ENCODE peak calls at places on chromosomes 11 and 22, in nine cellular contexts. N is heart right ventricle, M is pancreas, Z is GM23338, X is A549, W is left ventricle myocardium inferior, R is HL-60, H is fibroblast of mammary gland, T is kidney. D is an unnamed sample.

GRCh38 chr11:123272565-123272964 is 77.5 kb upstream of the CLMP start:
- DNase-seq in N (no peak), M (no peak), Z (no peak), X (no peak), W (no peak), R (no peak), H (no peak), T (no peak), D (peak; percentile 92)

GRCh38 chr22:27220349-27220748 is 563.0 kb downstream of the MIAT start:
- DNase-seq in N (no peak), M (no peak), Z (no peak), X (no peak), W (no peak), R (no peak), H (peak; percentile 84), T (no peak), D (peak; percentile 75)

GRCh38 chr11:8760896-8761295 is 78.3 kb downstream of the RPL27A start:
- DNase-seq in N (no peak), M (no peak), Z (no peak), X (no peak), W (no peak), R (no peak), H (no peak), T (no peak), D (no peak)

GRCh38 chr11:129041611-129042018 is 98.9 kb upstream of the TP53AIP1 start:
- DNase-seq in N (no peak), M (no peak), Z (no peak), X (no peak), W (no peak), R (no peak), H (peak; percentile 53), T (no peak), D (no peak)

GRCh38 chr11:114147389-114148382 is 88.2 kb downstream of the ZBTB16 start:
- DNase-seq in N (no peak), M (no peak), Z (no peak), X (no peak), W (no peak), R (no peak), H (peak; percentile 61), T (no peak), D (no peak)

GRCh38 chr11:8086001-8086479 is 5.0 kb downstream of the TUB start:
- DNase-seq in N (peak; percentile 29), M (no peak), Z (peak; percentile 30), X (no peak), W (no peak), R (no peak), H (peak; percentile 23), T (no peak), D (no peak)

GRCh38 chr22:50544746-50545253 is 899 bp upstream of the KLHDC7B start:
- DNase-seq in N (no peak), M (no peak), Z (no peak), X (no peak), W (no peak), R (no peak), H (no peak), T (peak; percentile 87), D (peak; percentile 93)

GRCh38 chr11:17406082-17406817 is 17.8 kb upstream of the KCNJ11 start:
- DNase-seq in N (no peak), M (no peak), Z (no peak), X (no peak), W (no peak), R (no peak), H (no peak), T (peak; percentile 12), D (no peak)

GRCh38 chr22:50548913-50549790 is 3.5 kb downstream of the KLHDC7B start:
- DNase-seq in N (no peak), M (no peak), Z (no peak), X (no peak), W (no peak), R (no peak), H (no peak), T (no peak), D (no peak)

GRCh38 chr11:126981635-126982034 is 18.9 kb downstream of the KIRREL3 start:
- DNase-seq in N (no peak), M (no peak), Z (no peak), X (no peak), W (no peak), R (no peak), H (no peak), T (no peak), D (no peak)

GRCh38 chr11:122696662-122697061 is 41.1 kb downstream of the UBASH3B start:
- DNase-seq in N (no peak), M (no peak), Z (no peak), X (no peak), W (no peak), R (no peak), H (no peak), T (no peak), D (no peak)

GRCh38 chr11:27720277-27720830 is 20.1 kb upstream of the BDNF start:
- DNase-seq in N (peak; percentile 40), M (peak; percentile 38), Z (peak; percentile 96), X (peak; percentile 67), W (no peak), R (no peak), H (peak; percentile 54), T (no peak), D (peak; percentile 75)

DNA sequence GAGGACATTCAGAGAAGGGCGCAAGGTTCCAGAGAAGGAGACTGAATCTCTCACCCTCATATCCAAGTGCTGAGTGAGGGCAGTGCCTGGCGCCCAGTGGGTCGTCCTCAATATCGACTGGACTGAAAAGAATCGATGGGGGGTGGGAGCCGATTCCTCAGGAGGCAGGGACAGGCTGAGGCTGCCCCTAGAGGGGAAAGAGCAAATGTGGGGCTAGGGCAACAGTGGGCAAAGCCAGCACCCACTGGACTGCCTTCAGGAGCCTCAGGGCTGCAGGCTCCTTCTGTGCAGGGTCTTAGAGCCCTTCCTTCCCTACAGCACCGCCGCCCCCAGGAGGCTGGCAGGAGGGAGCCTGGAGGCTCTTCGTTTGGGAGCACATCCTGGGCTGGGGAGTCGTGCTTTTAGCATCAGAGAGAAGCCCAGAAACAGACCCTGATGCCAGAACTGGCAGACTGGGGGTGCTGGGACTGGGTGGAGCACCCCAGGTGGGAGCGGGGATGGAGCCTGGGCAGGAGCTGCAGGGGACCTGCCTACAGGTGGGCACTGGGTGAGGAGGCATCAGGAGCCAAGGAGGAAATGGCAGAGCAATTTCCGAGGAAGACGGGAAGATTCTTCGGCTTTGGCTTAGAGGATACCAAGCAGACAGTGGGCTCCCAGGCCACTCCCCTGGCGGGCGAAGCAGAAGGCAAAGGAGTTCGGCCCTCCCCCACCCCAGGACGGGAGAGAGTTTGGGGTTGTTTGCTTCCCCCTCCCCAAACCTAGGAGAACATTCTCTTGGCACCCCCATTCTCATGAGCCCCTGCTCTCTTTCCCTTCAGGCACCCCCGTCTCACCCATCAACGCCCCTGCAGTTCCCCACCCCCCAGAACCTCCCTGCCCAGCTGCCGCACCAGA is 1.2 kb downstream of the SYT7 start:
- DNase-seq in N (no peak), M (no peak), Z (peak; percentile 55), X (no peak), W (no peak), R (no peak), H (no peak), T (no peak), D (no peak)
- H3K4me3 ChIP-seq in N (peak overlapping the region; percentile 61), M (no peak overlapping the region), Z (peak overlapping the region; percentile 80), X (peak overlapping the region; percentile 57), W (peak overlapping the region; percentile 78), R (no peak overlapping the region), H (peak overlapping the region; percentile 52), T (peak overlapping the region; percentile 46), D (peak overlapping the region; percentile 36)

GRCh38 chr22:29268511-29269229 is 602 bp downstream of the EWSR1 start:
- DNase-seq in N (peak; percentile 67), M (peak; percentile 62), Z (peak; percentile 48), X (no peak), W (peak; percentile 74), R (no peak), H (peak; percentile 65), T (peak; percentile 88), D (peak; percentile 45)

GRCh38 chr22:29267462-29267857 is 321 bp downstream of the RHBDD3 start:
- DNase-seq in N (no peak), M (no peak), Z (no peak), X (no peak), W (no peak), R (no peak), H (no peak), T (no peak), D (no peak)

GRCh38 chr22:29266564-29267461 is 968 bp downstream of the RHBDD3 start:
- DNase-seq in N (no peak), M (no peak), Z (peak; percentile 17), X (no peak), W (no peak), R (no peak), H (peak; percentile 39), T (no peak), D (no peak)

GRCh38 chr22:29269230-29269604 is 1.1 kb downstream of the EWSR1 start:
- DNase-seq in N (no peak), M (no peak), Z (peak; percentile 13), X (no peak), W (no peak), R (no peak), H (no peak), T (no peak), D (no peak)

GRCh38 chr22:29267858-29268510 is at the start of the genes EWSR1 and RHBDD3:
- DNase-seq in N (peak; percentile 97), M (peak; percentile 96), Z (peak; percentile 95), X (peak; percentile 70), W (peak; percentile 95), R (peak; percentile 96), H (peak; percentile 97), T (peak; percentile 98), D (peak; percentile 97)
- TF ChIP-seq CTCF in N (no peak), M (no peak), Z (no peak), X (no peak), W (peak; percentile 10), R (no peak), H (no peak), T (no peak), D (no peak)

DNA sequence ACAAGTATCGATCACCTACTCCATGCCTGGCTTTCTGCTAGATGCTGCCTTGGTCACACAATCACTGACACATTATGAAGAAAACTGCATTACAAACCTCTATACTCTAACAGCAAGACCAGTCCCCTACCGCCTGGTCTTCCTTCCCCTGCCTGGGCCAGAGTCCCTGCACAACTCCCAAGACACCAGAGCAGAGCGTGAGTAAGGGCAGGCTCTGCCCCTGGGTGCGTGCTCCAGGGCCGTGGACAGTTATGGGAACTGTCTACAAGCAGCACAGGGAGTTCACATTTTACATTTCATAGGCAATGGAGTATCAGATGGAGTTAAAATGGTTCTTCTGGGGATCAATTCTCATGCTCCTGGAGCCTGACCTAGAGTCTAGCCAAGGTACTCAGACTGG is 6.5 kb downstream of the FZD4 start:
- DNase-seq in N (peak; percentile 29), M (no peak), Z (no peak), X (no peak), W (no peak), R (no peak), H (no peak), T (no peak), D (no peak)
- H3K4me3 ChIP-seq in N (peak overlapping the region; percentile 100), M (no peak overlapping the region), Z (no peak overlapping the region), X (no peak overlapping the region), W (peak overlapping the region; percentile 100), R (no peak overlapping the region), H (no peak overlapping the region), T (peak overlapping the region; percentile 47), D (no peak overlapping the region)

DNA sequence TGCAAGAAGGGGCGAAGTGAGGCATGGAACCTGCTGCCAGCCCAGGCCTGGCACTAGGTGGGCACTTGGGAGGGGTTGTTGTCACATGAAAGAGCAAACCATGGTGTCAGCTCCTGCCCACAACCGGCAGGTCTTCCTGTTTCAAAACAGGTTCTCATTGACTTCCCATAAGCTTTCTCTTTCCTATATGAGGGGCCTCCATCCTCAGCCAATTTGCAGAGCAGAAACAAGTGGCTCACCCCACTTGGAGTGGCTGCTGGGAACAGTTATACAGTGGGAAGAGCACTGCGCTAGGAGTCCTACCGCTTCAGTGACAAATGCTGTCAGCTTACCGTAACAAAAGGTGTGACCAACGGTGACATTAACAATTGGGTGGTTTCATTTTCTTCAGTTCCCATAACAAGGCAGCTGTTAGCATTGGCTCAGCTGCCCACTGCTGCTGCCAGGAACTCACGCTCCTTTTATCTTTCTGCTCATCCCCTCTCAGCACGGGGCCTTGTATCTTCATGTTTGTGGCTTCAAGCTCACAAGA is 10.2 kb upstream of the SSTR3 start:
- DNase-seq in N (no peak), M (no peak), Z (no peak), X (no peak), W (no peak), R (no peak), H (no peak), T (no peak), D (no peak)
- TF ChIP-seq CTCF in N (no peak), M (no peak), Z (no peak), X (no peak), W (no peak), R (no peak), H (no peak), T (no peak), D (no peak)

D was measured in epithelial cell of esophagus.